ENCODE peak calls at places on chromosomes 4 and X, in nine cellular contexts. H is right atrium auricular region, F is lower lobe of right lung, D is fibroblast of pulmonary artery, J is endothelial cell, T is RWPE2, R is A549, P is retinal pigment epithelial cell, O is fibroblast of lung. L is an unnamed sample.

GRCh38 chrX:70755850-70756249 is 152.7 kb downstream of the TEX11 start:
- DNase-seq in H (no peak), F (no peak), D (no peak), J (no peak), T (no peak), R (no peak), P (no peak), O (no peak), L (no peak)

GRCh38 chr4:67083496-67083895 is 461.8 kb downstream of the CENPC start:
- DNase-seq in H (no peak), F (no peak), D (no peak), J (no peak), T (no peak), R (no peak), P (no peak), O (no peak), L (no peak)

GRCh38 chrX:110156167-110156754 is 153.3 kb downstream of the TMEM164 start:
- DNase-seq in H (no peak), F (no peak), D (no peak), J (no peak), T (no peak), R (no peak), P (no peak), O (no peak), L (no peak)

GRCh38 chr4:169810325-169811323 is 52.9 kb upstream of the HPF1 start:
- DNase-seq in H (no peak), F (no peak), D (peak), J (peak), T (no peak), R (peak), P (peak), O (peak), L (peak)

GRCh38 chrX:151712253-151712652 is 3.6 kb upstream of the FATE1 start:
- DNase-seq in H (no peak), F (no peak), D (no peak), J (no peak), T (no peak), R (no peak), P (no peak), O (no peak), L (no peak)

GRCh38 chr4:138275216-138275615 is 33.1 kb upstream of the SLC7A11 start:
- DNase-seq in H (no peak), F (no peak), D (peak), J (no peak), T (no peak), R (no peak), P (no peak), O (no peak), L (no peak)

GRCh38 chrX:128714425-128714824 is 662.2 kb upstream of the ACTRT1 start:
- DNase-seq in H (no peak), F (no peak), D (no peak), J (no peak), T (no peak), R (no peak), P (no peak), O (no peak), L (no peak)

GRCh38 chrX:2707334-2707760 is 16.3 kb downstream of the CD99 start:
- DNase-seq in H (peak), F (no peak), D (peak), J (peak), T (peak), R (peak), P (no peak), O (peak), L (no peak)

GRCh38 chr4:163108614-163109013 is 58.1 kb downstream of the NAF1 start:
- DNase-seq in H (no peak), F (no peak), D (no peak), J (no peak), T (no peak), R (no peak), P (no peak), O (no peak), L (no peak)

GRCh38 chr4:153159016-153159415 is 45.2 kb upstream of the TRIM2 start:
- DNase-seq in H (no peak), F (no peak), D (no peak), J (no peak), T (no peak), R (no peak), P (no peak), O (no peak), L (no peak)

GRCh38 chr4:54440394-54441223 is 211.5 kb downstream of the PDGFRA start:
- DNase-seq in H (no peak), F (no peak), D (peak), J (peak), T (no peak), R (peak), P (no peak), O (peak), L (peak)

GRCh38 chr4:8305851-8306361 is 36.4 kb downstream of the HTRA3 start:
- DNase-seq in H (peak), F (peak), D (no peak), J (no peak), T (peak), R (no peak), P (no peak), O (no peak), L (no peak)

GRCh38 chr4:175930471-175930870 is 118.4 kb upstream of the GPM6A start:
- DNase-seq in H (no peak), F (no peak), D (peak), J (no peak), T (no peak), R (no peak), P (peak), O (peak), L (no peak)

GRCh38 chr4:119861731-119862130 is 204.9 kb downstream of the MAD2L1 start:
- DNase-seq in H (no peak), F (no peak), D (no peak), J (no peak), T (no peak), R (no peak), P (peak), O (peak), L (no peak)

GRCh38 chrX:107654778-107655761 is 26.8 kb downstream of the PRPS1 start:
- DNase-seq in H (peak), F (peak), D (peak), J (peak), T (peak), R (no peak), P (no peak), O (peak), L (peak)

GRCh38 chrX:131816551-131817136 is 206.5 kb upstream of the STK26 start:
- DNase-seq in H (no peak), F (no peak), D (no peak), J (no peak), T (no peak), R (no peak), P (no peak), O (peak), L (no peak)

GRCh38 chr4:11720292-11720691 is 291.6 kb upstream of the HS3ST1 start:
- DNase-seq in H (no peak), F (no peak), D (peak), J (peak), T (no peak), R (peak), P (no peak), O (peak), L (peak)
- TF ChIP-seq CTCF in H (peak), F (peak), D (peak), J (peak), T (peak), R (peak), P (peak), O (peak), L (peak)

DNA sequence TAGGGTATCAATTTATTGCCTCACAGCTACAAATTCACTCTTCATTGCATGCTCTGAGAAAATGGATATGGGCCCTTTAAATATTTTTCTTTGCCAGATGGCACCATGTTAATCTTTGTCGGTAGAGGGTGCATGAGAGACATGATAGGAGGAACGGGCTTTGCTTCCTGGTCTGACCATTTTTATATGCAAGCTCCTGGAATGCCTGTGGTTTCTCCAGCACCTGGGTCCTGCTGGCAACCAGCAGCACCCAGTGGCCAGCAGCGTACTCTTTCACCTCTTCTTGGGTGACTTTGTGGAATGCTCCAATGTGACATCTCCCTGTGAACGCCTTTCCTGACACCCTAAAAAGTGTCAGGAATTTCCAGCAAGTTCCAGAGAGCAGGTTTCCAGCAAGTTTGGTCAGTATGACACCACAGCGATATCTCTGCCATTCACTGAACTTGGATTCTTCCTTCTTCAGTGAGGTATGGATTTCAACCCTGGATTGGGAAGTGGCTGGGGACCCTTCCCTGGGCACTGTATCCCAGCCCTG is 140.3 kb upstream of the PGRMC2 start:
- DNase-seq in H (no peak), F (peak), D (peak), J (no peak), T (peak), R (peak), P (peak), O (peak), L (peak)
- TF ChIP-seq CTCF in H (peak), F (peak), D (peak), J (no peak), T (peak), R (peak), P (peak), O (peak), L (peak)

DNA sequence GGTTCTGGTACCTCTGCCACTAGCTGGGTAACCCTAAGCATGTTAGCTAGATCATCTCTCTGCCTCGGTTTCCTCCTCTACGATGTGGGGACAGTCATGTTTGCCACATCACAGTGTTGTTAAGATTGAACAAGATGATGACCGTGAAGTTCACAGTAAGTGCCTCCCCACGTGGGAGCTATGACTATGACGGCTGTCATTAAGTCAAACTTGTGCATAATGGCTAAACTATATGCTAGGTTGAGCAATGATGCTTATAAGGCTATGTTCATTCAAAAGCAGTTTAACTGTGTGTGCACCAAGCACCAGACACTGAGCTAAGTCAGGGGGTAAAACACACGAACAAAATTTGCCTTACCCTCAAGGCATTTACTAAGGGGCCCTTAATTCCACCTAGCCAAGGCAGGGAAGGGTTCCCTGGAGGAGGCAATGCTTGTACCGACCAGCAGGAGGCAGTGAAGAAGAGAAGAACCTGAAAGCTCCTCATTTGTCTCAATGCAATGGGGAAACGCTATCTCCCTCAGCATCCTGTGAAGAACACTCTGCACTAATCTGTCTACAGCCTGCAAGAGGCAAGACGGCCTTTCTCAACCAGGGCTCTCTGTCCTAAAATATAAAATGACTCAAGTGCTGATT is 52.9 kb downstream of the MAP7D2 start:
- DNase-seq in H (no peak), F (no peak), D (no peak), J (no peak), T (no peak), R (no peak), P (no peak), O (no peak), L (no peak)
- TF ChIP-seq CTCF in H (no peak), F (no peak), D (peak), J (peak), T (no peak), R (no peak), P (peak), O (no peak), L (no peak)

DNA sequence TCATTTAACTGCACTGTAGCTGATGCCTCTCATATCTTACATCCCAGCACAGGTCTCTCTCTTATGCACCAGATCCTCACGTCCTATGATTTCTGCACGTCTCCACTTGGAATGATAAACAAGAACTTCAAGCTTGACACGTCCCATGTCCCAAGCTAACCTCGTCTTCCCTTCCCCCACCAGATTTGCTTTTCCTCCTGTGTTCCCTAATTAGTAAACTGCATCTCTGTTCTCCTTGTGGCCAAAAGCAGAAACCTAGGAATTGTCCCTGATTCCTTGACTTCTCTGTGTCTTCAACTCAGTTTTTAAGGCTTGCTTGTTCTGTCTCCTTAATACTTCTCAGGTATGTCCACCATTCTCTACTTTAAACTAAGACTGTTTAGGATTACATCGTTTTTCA is 171.9 kb downstream of the BMPR1B start:
- DNase-seq in H (no peak), F (no peak), D (no peak), J (no peak), T (no peak), R (no peak), P (no peak), O (no peak), L (no peak)
- TF ChIP-seq CTCF in H (no peak), F (no peak), D (no peak), J (no peak), T (no peak), R (no peak), P (no peak), O (no peak), L (no peak)

DNA sequence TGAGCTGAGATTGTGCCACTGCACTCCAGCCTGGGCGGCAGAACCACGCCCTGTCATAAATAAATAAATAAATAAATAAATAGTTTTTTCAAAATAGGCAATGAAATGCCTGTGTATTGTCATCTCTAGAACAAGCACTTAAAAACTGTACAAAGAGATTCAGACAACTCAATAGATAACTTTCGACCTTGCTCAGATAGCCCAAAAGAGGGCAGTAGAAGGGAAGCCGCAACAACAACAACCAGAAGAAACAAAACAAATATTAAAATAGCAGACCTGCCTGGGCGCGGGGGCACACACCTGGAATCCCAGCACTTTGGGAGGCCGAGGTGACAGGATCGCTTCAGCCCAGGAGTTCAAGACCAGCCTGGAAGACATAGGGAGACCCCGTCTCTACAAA is 9.4 kb upstream of the CLDN34 start:
- DNase-seq in H (no peak), F (no peak), D (no peak), J (no peak), T (no peak), R (no peak), P (no peak), O (no peak), L (no peak)
- TF ChIP-seq CTCF in H (no peak), F (no peak), D (no peak), J (no peak), T (no peak), R (no peak), P (no peak), O (no peak), L (no peak)

GRCh38 chr4:89587364-89587763 is 249.6 kb downstream of the SNCA start:
- DNase-seq in H (no peak), F (no peak), D (no peak), J (no peak), T (no peak), R (no peak), P (no peak), O (no peak), L (no peak)
- TF ChIP-seq CTCF in H (no peak), F (no peak), D (no peak), J (no peak), T (no peak), R (no peak), P (no peak), O (no peak), L (no peak)

DNA sequence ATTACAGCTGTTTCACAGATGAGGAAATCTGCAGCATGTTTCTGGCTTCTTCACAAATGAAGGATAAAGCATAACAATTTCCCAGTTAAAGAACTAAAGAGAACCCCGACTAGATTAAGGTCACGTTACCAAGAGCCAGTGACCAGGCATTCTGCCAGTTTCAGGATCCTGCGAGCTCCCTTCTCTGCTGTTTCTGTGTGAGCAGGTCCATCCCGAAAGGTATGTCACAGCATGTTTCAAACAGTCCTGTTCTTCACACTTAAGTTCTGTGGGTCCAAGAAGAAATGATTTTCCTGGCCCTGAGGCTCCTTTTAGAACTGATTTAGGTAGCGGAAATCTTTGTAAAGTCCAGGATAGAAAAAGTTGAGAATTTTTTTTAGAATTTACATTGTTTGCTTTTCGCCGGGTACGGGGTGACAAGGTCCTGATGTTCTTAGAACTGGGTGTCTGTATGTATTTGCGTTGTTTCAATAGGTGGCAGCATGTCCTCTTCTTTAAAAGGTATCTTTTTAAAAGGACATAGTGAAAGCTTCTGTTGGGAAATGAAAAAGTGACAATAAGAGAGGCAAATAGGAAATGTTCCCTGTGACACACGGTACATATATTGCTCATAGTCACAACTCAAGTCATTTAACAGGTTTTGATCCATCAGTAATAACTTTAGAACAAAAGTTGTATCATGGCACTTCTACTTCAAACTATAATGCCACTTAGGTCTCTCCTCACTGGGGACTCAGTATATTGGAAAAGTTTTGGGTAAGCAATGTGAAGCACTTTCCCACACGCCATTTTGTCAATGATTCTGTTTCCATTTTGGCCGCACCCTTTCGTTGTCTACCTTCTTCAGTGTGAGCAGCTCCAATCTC is 18.4 kb downstream of the IL21 start:
- DNase-seq in H (no peak), F (no peak), D (peak), J (no peak), T (no peak), R (peak), P (no peak), O (peak), L (no peak)
- TF ChIP-seq CTCF in H (peak), F (peak), D (peak), J (peak), T (peak), R (peak), P (peak), O (peak), L (no peak)

GRCh38 chrX:80282535-80282934 is 137.7 kb upstream of the TENT5D start:
- DNase-seq in H (no peak), F (no peak), D (no peak), J (no peak), T (no peak), R (no peak), P (no peak), O (no peak), L (no peak)
- TF ChIP-seq CTCF in H (peak), F (no peak), D (peak), J (peak), T (peak), R (peak), P (peak), O (no peak), L (no peak)

GRCh38 chr4:78057135-78057599 is at the start of gene FRAS1:
- DNase-seq in H (no peak), F (peak), D (peak), J (peak), T (no peak), R (peak), P (no peak), O (peak), L (peak)
- TF ChIP-seq CTCF in H (no peak), F (no peak), D (no peak), J (no peak), T (peak), R (peak), P (peak), O (no peak), L (no peak)